ENCODE peak calls at places on chromosomes 13 and 19, in five cellular contexts. Y is fibroblast of mammary gland, W is retinal pigment epithelial cell, C is GM23338, M is AG04450. Z is an unnamed sample.
A peak's percentile ranks its signal among the peaks of the same experiment; 100 is the strongest.

GRCh38 chr19:10517361-10517759 is at the start of gene S1PR5:
- DNase-seq in Y (no peak), C (peak; percentile 68), M (no peak), W (no peak), Z (no peak)

GRCh38 chr19:38290631-38291147 is 13.4 kb upstream of the C19orf33 start:
- DNase-seq in M (peak; percentile 86), C (no peak), Y (peak; percentile 94), W (no peak), Z (peak; percentile 56)

GRCh38 chr19:6125571-6125989 is 9.9 kb upstream of the ACSBG2 start:
- DNase-seq in W (peak; percentile 33), Y (peak; percentile 81), M (peak; percentile 48), C (peak; percentile 90), Z (peak; percentile 62)

GRCh38 chr19:44653977-44654784 is 10.5 kb downstream of the PVR start:
- DNase-seq in W (no peak), C (peak; percentile 82), Y (peak; percentile 41), M (no peak), Z (no peak)

GRCh38 chr19:33456845-33457220 is 64.8 kb downstream of the PEPD start:
- DNase-seq in M (no peak), C (no peak), Y (no peak), W (no peak), Z (no peak)

GRCh38 chr13:93183302-93183701 is 43.3 kb upstream of the GPC6 start:
- DNase-seq in C (peak; percentile 66), M (no peak), W (no peak), Y (no peak), Z (no peak)

GRCh38 chr13:42048625-42049453 is at the start of gene DGKH:
- DNase-seq in M (no peak), W (no peak), Y (peak; percentile 70), C (peak; percentile 70), Z (no peak)

GRCh38 chr13:102838273-102838672 is 7.6 kb upstream of the ERCC5 start:
- DNase-seq in W (no peak), M (no peak), C (no peak), Y (no peak), Z (no peak)

GRCh38 chr13:100650321-100650720 is 24.3 kb downstream of the TMTC4 start:
- DNase-seq in Y (no peak), M (no peak), C (no peak), W (no peak), Z (no peak)

GRCh38 chr13:107765724-107766436 is 449.5 kb downstream of the LIG4 start:
- DNase-seq in W (no peak), Y (no peak), C (no peak), M (no peak), Z (no peak)

GRCh38 chr19:40623403-40624239 is 22.5 kb downstream of the LTBP4 start:
- DNase-seq in M (no peak), C (peak; percentile 98), Y (peak; percentile 58), W (no peak), Z (peak; percentile 89)

GRCh38 chr19:47330466-47330869 is 1.5 kb upstream of the C5AR2 start:
- DNase-seq in M (peak; percentile 30), W (peak; percentile 40), Y (no peak), C (no peak), Z (no peak)

GRCh38 chr13:53206455-53206854 is 177.8 kb downstream of the OLFM4 start:
- DNase-seq in C (peak; percentile 53), M (no peak), Y (peak; percentile 7), W (no peak), Z (no peak)

GRCh38 chr19:34351382-34351802 is 13.6 kb upstream of the GPI start:
- DNase-seq in M (no peak), C (no peak), W (no peak), Y (no peak), Z (no peak)

GRCh38 chr19:46141421-46141820 is 6.6 kb upstream of the IGFL2 start:
- DNase-seq in Y (no peak), M (no peak), C (no peak), W (no peak), Z (no peak)

GRCh38 chr19:738509-739128 is 12.3 kb upstream of the MISP start:
- DNase-seq in Y (no peak), W (no peak), M (no peak), C (no peak), Z (no peak)

GRCh38 chr19:48992571-48993174 is 436 bp downstream of the GYS1 start:
- DNase-seq in C (peak; percentile 51), Y (no peak), W (no peak), M (no peak), Z (no peak)

GRCh38 chr19:47497821-47498520 is 14.0 kb upstream of the KPTN start:
- DNase-seq in C (no peak), W (no peak), Y (no peak), M (no peak), Z (no peak)

GRCh38 chr13:50230365-50230978 is 215.2 kb downstream of the KCNRG start:
- DNase-seq in Y (peak; percentile 83), C (no peak), W (no peak), M (no peak), Z (no peak)

GRCh38 chr13:93558637-93559036 is 332.0 kb downstream of the GPC6 start:
- DNase-seq in W (no peak), Y (peak; percentile 15), M (no peak), C (no peak), Z (no peak)

GRCh38 chr19:16425993-16426392 is 45.8 kb downstream of the EPS15L1 start:
- DNase-seq in Y (no peak), W (no peak), C (no peak), M (no peak), Z (no peak)

GRCh38 chr19:6501740-6502648 is at the start of gene TUBB4A:
- DNase-seq in W (no peak), Y (no peak), C (peak; percentile 62), M (no peak), Z (no peak)

GRCh38 chr13:111342716-111343115 is 22.3 kb downstream of the TEX29 start:
- DNase-seq in M (no peak), Y (no peak), W (no peak), C (no peak), Z (no peak)

GRCh38 chr19:38039966-38040365 is 133.0 kb downstream of the SIPA1L3 start:
- DNase-seq in M (peak; percentile 55), C (no peak), Y (peak; percentile 97), W (no peak), Z (no peak)

DNA sequence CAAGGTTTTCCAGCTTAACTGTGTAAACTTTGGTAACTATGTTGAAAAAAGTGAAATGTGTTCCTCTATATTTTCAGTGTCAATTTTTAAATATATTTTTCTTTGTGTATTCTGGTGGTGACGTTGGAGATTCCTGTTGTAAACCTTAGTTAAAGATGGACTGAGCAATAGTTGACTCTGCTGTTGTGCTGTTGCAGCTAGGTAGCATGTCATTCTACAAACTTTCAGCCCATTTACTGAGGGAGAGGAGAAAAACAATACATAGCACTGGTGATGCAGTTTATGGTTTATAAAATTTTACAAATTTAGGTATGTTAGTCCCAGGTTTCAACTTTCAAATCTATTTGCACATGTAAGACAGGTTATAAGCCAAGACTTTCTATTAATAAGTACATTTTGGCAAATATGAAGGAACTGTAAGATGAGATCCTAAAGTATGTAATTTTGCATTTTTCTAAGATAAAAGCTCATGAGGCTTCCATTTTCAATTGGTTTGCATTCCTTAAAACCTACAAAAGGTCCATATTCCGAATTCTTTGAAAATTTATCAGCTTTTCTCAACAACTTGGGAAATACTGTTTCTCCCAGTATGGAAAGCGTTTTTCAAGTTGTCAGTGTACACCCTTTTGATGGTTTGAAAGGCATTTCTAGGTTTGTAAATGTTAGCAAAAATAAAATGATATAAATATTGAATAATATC is 1.5 kb downstream of the NDFIP2 start:
- DNase-seq in C (no peak), M (no peak), Y (no peak), W (no peak), Z (no peak)
- H3K4me3 ChIP-seq in C (peak overlapping the region; percentile 98), M (peak overlapping the region; percentile 85), Y (peak overlapping the region; percentile 88), W (peak overlapping the region; percentile 76), Z (peak overlapping the region; percentile 97)

DNA sequence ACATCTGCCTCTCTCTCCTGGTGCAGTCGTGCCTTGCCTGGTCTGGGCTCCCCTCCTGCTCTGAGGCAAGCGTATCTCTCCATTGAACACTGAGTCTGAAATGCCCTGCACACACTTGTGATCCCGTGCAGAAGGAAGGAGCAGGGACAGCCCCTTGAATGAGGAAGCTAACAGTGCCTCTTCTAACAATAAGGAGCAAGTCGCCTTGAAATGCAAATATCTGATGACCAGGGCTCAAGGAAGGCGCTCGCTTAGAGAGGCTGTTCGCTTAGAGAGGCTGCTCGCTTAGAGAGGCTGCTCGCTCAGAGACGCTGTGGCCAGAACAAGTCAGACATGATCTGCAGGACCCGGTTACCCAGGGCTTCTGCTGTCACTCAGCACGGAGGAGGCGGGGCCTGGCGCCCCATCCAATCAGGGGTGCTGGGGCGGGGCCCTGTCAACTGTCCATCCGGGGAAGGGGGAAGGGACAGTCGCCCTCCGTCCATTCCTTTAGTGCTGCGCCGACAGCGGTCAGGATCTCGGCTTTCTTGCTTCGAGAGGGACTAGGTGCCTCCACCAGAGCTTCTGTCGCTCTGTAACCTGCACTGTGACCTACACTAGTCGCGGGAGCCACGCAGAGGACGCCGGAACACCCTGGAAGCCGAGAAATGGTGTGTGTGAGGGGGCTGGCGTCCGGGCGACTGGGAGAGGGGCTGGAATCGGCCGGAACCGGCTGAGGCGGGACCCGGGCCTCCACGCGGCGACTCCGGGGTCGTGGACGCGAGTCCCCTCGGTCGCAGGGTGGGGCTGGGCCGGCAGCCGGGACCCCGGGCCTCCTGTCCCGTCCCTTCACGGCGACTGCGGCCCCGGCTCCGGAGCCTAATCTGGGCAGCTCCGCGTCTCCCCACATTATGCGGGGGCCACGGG is at the start of gene ZNF440:
- DNase-seq in C (peak; percentile 98), M (peak; percentile 78), W (peak; percentile 81), Y (peak; percentile 90), Z (peak; percentile 74)
- TF ChIP-seq CTCF in C (no peak), M (no peak), W (no peak), Y (no peak), Z (no peak)

GRCh38 chr19:18412610-18413239 is 6.5 kb upstream of the SSBP4 start:
- DNase-seq in Y (no peak), C (peak; percentile 30), W (no peak), M (no peak), Z (no peak)

GRCh38 chr19:18414504-18415176 is 4.6 kb upstream of the SSBP4 start:
- DNase-seq in M (no peak), C (peak; percentile 45), Y (no peak), W (no peak), Z (no peak)

GRCh38 chr19:18416778-18417249 is 2.4 kb upstream of the SSBP4 start:
- DNase-seq in Y (peak; percentile 83), M (no peak), C (peak; percentile 93), W (no peak), Z (no peak)

GRCh38 chr19:18417250-18418033 is 1.8 kb upstream of the SSBP4 start:
- DNase-seq in Y (peak; percentile 69), C (peak; percentile 89), W (no peak), M (no peak), Z (no peak)

DNA sequence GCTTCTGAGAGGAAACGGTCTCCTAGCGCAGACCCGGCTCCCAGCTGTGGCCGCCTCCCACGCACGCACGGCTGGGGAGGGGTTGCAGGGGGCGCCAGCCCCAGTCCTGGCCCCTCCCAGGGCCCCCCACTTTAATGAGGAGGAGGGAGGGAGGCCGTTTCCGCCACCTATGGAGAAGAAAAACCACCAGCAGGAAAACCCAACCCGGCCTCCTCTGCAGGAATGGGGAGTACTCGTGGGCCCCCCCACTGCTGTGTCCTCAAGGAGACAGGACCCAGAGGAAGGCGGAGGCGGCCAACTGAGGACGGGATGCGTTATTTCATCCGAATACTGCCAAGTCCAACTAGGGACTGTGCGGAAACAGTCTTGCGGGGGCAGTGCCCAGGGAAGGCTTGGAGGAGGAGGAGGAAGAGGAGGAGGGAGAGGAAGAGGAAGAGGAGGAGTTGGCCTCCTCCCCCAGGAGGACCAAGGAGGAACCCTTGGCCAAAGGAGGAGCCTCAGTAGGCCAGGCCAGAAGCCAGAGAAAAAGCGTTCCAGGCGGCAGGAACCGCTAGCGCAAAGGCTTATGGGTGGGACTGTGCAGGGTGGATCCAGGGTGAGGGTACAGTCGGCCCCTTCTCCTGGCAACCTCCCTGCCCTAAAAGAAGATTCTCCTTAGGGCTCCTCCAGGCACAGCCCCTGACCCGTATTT is 3.9 kb upstream of the SSBP4 start:
- DNase-seq in W (no peak), M (no peak), Y (peak; percentile 90), C (no peak), Z (no peak)
- H3K4me3 ChIP-seq in W (no peak overlapping the region), M (peak overlapping the region; percentile 51), Y (peak overlapping the region; percentile 43), C (no peak overlapping the region), Z (peak overlapping the region; percentile 5)

GRCh38 chr19:13033244-13033643 is 38.0 kb downstream of the NFIX start:
- DNase-seq in C (no peak), W (no peak), Y (no peak), M (no peak), Z (no peak)
- TF ChIP-seq CTCF in C (peak; percentile 64), W (peak; percentile 28), Y (peak; percentile 24), M (peak; percentile 17), Z (no peak)